ENCODE peak calls at places on chromosomes 3 and 15, in ten cellular contexts. W, C, V, X, E, I, J, M, T and D are unnamed samples.

GRCh38 chr15:48914717-48915116 is 36.8 kb downstream of the EID1 start:
- DNase-seq in W (no peak), C (no peak), V (no peak), X (no peak), E (no peak), I (no peak), J (peak), M (no peak), T (no peak), D (no peak)

GRCh38 chr3:138861755-138862333 is 27.1 kb upstream of the PIK3CB start:
- DNase-seq in W (no peak), C (no peak), V (no peak), X (no peak), E (no peak), I (peak), J (no peak), M (no peak), T (peak), D (no peak)

GRCh38 chr3:29186982-29187718 is 93.7 kb upstream of the RBMS3 start:
- DNase-seq in W (no peak), C (no peak), V (no peak), X (no peak), E (no peak), I (peak), J (no peak), M (no peak), T (peak), D (no peak)

GRCh38 chr3:178385280-178385952 is 150.8 kb upstream of the KCNMB2 start:
- DNase-seq in W (no peak), C (peak), V (no peak), X (no peak), E (peak), I (peak), J (no peak), M (no peak), T (peak), D (no peak)

GRCh38 chr3:25594007-25594502 is 70.7 kb downstream of the TOP2B start:
- DNase-seq in W (no peak), C (no peak), V (no peak), X (no peak), E (no peak), I (peak), J (no peak), M (no peak), T (peak), D (no peak)

GRCh38 chr15:27743078-27743477 is 356.0 kb downstream of the OCA2 start:
- DNase-seq in W (no peak), C (peak), V (peak), X (no peak), E (no peak), I (no peak), J (no peak), M (no peak), T (no peak), D (no peak)

GRCh38 chr15:26394801-26395200 is 378.1 kb downstream of the GABRB3 start:
- DNase-seq in W (no peak), C (no peak), V (no peak), X (no peak), E (no peak), I (no peak), J (no peak), M (no peak), T (no peak), D (no peak)

GRCh38 chr15:35321926-35322325 is 224.0 kb downstream of the DPH6 start:
- DNase-seq in W (no peak), C (no peak), V (no peak), X (no peak), E (no peak), I (no peak), J (no peak), M (no peak), T (no peak), D (no peak)

GRCh38 chr3:53375019-53375418 is 27.7 kb upstream of the DCP1A start:
- DNase-seq in W (peak), C (peak), V (peak), X (no peak), E (peak), I (peak), J (no peak), M (peak), T (peak), D (peak)

GRCh38 chr3:87082806-87083440 is 92.0 kb upstream of the VGLL3 start:
- DNase-seq in W (no peak), C (peak), V (no peak), X (no peak), E (peak), I (peak), J (no peak), M (no peak), T (peak), D (no peak)

GRCh38 chr15:80798911-80799310 is 19.7 kb downstream of the CEMIP start:
- DNase-seq in W (no peak), C (no peak), V (no peak), X (no peak), E (no peak), I (no peak), J (no peak), M (no peak), T (no peak), D (no peak)

GRCh38 chr3:153096611-153097200 is 65.3 kb upstream of the RAP2B start:
- DNase-seq in W (no peak), C (no peak), V (no peak), X (no peak), E (no peak), I (no peak), J (no peak), M (no peak), T (no peak), D (no peak)

GRCh38 chr3:37970802-37971201 is 19.8 kb upstream of the VILL start:
- DNase-seq in W (no peak), C (no peak), V (no peak), X (peak), E (no peak), I (no peak), J (no peak), M (no peak), T (no peak), D (no peak)

GRCh38 chr15:79059081-79059572 is 31.5 kb downstream of the RASGRF1 start:
- DNase-seq in W (no peak), C (no peak), V (no peak), X (no peak), E (no peak), I (no peak), J (no peak), M (no peak), T (no peak), D (no peak)

GRCh38 chr3:155078959-155079794 is 942 bp upstream of the MME start:
- DNase-seq in W (no peak), C (no peak), V (no peak), X (no peak), E (no peak), I (peak), J (no peak), M (no peak), T (peak), D (no peak)

GRCh38 chr15:42363487-42363886 is 4.2 kb downstream of the CAPN3 start:
- DNase-seq in W (no peak), C (no peak), V (no peak), X (no peak), E (no peak), I (no peak), J (no peak), M (no peak), T (no peak), D (no peak)

GRCh38 chr15:52261498-52262242 is 33.9 kb downstream of the MYO5C start:
- DNase-seq in W (no peak), C (peak), V (peak), X (peak), E (no peak), I (peak), J (no peak), M (peak), T (peak), D (no peak)

GRCh38 chr3:36457667-36458066 is 77.4 kb downstream of the STAC start:
- DNase-seq in W (no peak), C (no peak), V (no peak), X (no peak), E (no peak), I (no peak), J (no peak), M (no peak), T (no peak), D (no peak)

GRCh38 chr15:70584838-70585706 is 178.3 kb downstream of the UACA start:
- DNase-seq in W (peak), C (no peak), V (no peak), X (peak), E (no peak), I (no peak), J (no peak), M (peak), T (peak), D (no peak)

GRCh38 chr3:99866167-99866810 is 48.6 kb downstream of the CMSS1 start:
- DNase-seq in W (no peak), C (no peak), V (no peak), X (no peak), E (no peak), I (peak), J (no peak), M (no peak), T (peak), D (peak)

GRCh38 chr3:120839120-120839519 is 68.9 kb upstream of the STXBP5L start:
- DNase-seq in W (no peak), C (no peak), V (no peak), X (no peak), E (no peak), I (no peak), J (no peak), M (no peak), T (no peak), D (no peak)

GRCh38 chr15:79193157-79193948 is 89.2 kb upstream of the ANKRD34C start:
- DNase-seq in W (no peak), C (no peak), V (no peak), X (no peak), E (no peak), I (no peak), J (no peak), M (no peak), T (no peak), D (no peak)

GRCh38 chr3:143896486-143896885 is 48.2 kb upstream of the SLC9A9 start:
- DNase-seq in W (no peak), C (no peak), V (no peak), X (no peak), E (peak), I (peak), J (no peak), M (no peak), T (no peak), D (no peak)

GRCh38 chr3:160735801-160736200 is 20.2 kb upstream of the PPM1L start:
- DNase-seq in W (no peak), C (no peak), V (no peak), X (no peak), E (no peak), I (no peak), J (no peak), M (no peak), T (no peak), D (no peak)

GRCh38 chr3:52124126-52124525 is 30.1 kb downstream of the POC1A start:
- DNase-seq in W (no peak), C (no peak), V (no peak), X (no peak), E (no peak), I (no peak), J (no peak), M (no peak), T (no peak), D (no peak)